ENCODE peak calls at places on chromosomes 1 and 21, in four cellular contexts. Y, F, R and H are unnamed samples.

GRCh38 chr1:232853994-232854532 is 48.8 kb downstream of the MAP10 start:
- DNase-seq in Y (no peak), F (no peak), R (no peak), H (no peak)

GRCh38 chr1:223006794-223007193 is 136.3 kb downstream of the TLR5 start:
- DNase-seq in F (no peak), Y (no peak), R (no peak), H (no peak)

GRCh38 chr1:59609245-59609644 is 205.5 kb upstream of the HOOK1 start:
- DNase-seq in Y (no peak), R (no peak), F (no peak), H (no peak)

GRCh38 chr1:28078680-28079626 is 9.5 kb downstream of the EYA3 start:
- DNase-seq in Y (no peak), R (no peak), F (peak; percentile 80), H (no peak)

GRCh38 chr1:53107570-53108322 is 34.7 kb downstream of the SLC1A7 start:
- DNase-seq in R (no peak), Y (peak; percentile 55), F (peak; percentile 90), H (no peak)

GRCh38 chr1:66395202-66396061 is 138.5 kb upstream of the SGIP1 start:
- DNase-seq in Y (no peak), F (no peak), R (no peak), H (no peak)

GRCh38 chr1:84254703-84255238 is 46.7 kb upstream of the SAMD13 start:
- DNase-seq in Y (no peak), F (no peak), R (no peak), H (no peak)

GRCh38 chr21:46603228-46603627 is 1.7 kb downstream of the S100B start:
- DNase-seq in F (no peak), R (peak; percentile 44), Y (no peak), H (no peak)

GRCh38 chr1:51305371-51305823 is 25.0 kb downstream of the TTC39A start:
- DNase-seq in F (peak; percentile 55), R (no peak), Y (peak; percentile 20), H (no peak)

GRCh38 chr1:12143631-12144155 is 23.1 kb upstream of the TNFRSF1B start:
- DNase-seq in Y (no peak), F (no peak), R (peak; percentile 40), H (no peak)

GRCh38 chr21:28333455-28334108 is 659.1 kb downstream of the LTN1 start:
- DNase-seq in R (no peak), Y (no peak), F (peak; percentile 13), H (no peak)

GRCh38 chr1:186957339-186957738 is 128.6 kb downstream of the PLA2G4A start:
- DNase-seq in R (no peak), Y (no peak), F (no peak), H (no peak)

GRCh38 chr1:223242382-223242955 is 99.4 kb upstream of the TLR5 start:
- DNase-seq in R (no peak), F (no peak), Y (no peak), H (no peak)

GRCh38 chr1:39898648-39899603 is 2.8 kb downstream of the MYCL start:
- DNase-seq in R (peak; percentile 99), Y (peak; percentile 84), F (peak; percentile 82), H (no peak)

GRCh38 chr1:38029081-38029681 is 16.6 kb downstream of the UTP11 start:
- DNase-seq in R (peak; percentile 58), Y (no peak), F (no peak), H (no peak)

GRCh38 chr1:17270891-17271765 is 22.2 kb downstream of the PADI3 start:
- DNase-seq in F (no peak), Y (no peak), R (no peak), H (no peak)

GRCh38 chr1:110155878-110156522 is 5.7 kb downstream of the SLC6A17 start:
- DNase-seq in F (peak; percentile 4), R (peak; percentile 79), Y (no peak), H (no peak)

GRCh38 chr21:42597487-42598158 is 55.8 kb upstream of the PDE9A start:
- DNase-seq in R (no peak), F (no peak), Y (no peak), H (peak; percentile 15)

GRCh38 chr1:92476071-92476607 is 10.6 kb downstream of the GFI1 start:
- DNase-seq in F (no peak), Y (no peak), R (no peak), H (no peak)

GRCh38 chr1:88773540-88774150 is 89.6 kb downstream of the PKN2 start:
- DNase-seq in F (peak; percentile 2), Y (no peak), R (no peak), H (no peak)

GRCh38 chr1:150895618-150896017 is 8.7 kb downstream of the CTXND2 start:
- DNase-seq in Y (peak; percentile 56), R (no peak), F (peak; percentile 13), H (no peak)

GRCh38 chr1:79716481-79716880 is 710.0 kb upstream of the ADGRL4 start:
- DNase-seq in R (no peak), Y (no peak), F (no peak), H (no peak)

GRCh38 chr1:95049935-95050334 is 22.8 kb downstream of the ALG14 start:
- DNase-seq in F (no peak), Y (no peak), R (no peak), H (no peak)

GRCh38 chr21:35924714-35925301 is 135.5 kb downstream of the SETD4 start:
- DNase-seq in Y (no peak), F (no peak), R (peak; percentile 23), H (no peak)

GRCh38 chr1:172727956-172728603 is 69.2 kb downstream of the FASLG start:
- DNase-seq in F (peak; percentile 71), R (peak; percentile 71), Y (no peak), H (no peak)

GRCh38 chr1:46342084-46342656 is 1.6 kb downstream of the NSUN4 start:
- DNase-seq in R (peak; percentile 46), F (no peak), Y (peak; percentile 22), H (peak; percentile 56)

GRCh38 chr1:200880212-200880611 is 7.4 kb downstream of the GPR25 start:
- DNase-seq in Y (no peak), F (no peak), R (no peak), H (peak; percentile 77)

GRCh38 chr1:200874694-200875093 is 1.9 kb downstream of the GPR25 start:
- DNase-seq in R (no peak), Y (no peak), F (no peak), H (no peak)

GRCh38 chr1:200877010-200877409 is 4.2 kb downstream of the GPR25 start:
- DNase-seq in F (no peak), Y (no peak), R (no peak), H (no peak)

GRCh38 chr1:200875416-200875815 is 2.6 kb downstream of the GPR25 start:
- DNase-seq in F (no peak), R (no peak), Y (no peak), H (no peak)

GRCh38 chr1:200877839-200878551 is 5.2 kb downstream of the GPR25 start:
- DNase-seq in F (no peak), Y (no peak), R (no peak), H (peak; percentile 89)
- TF ChIP-seq POLR2AphosphoS2 in F (no peak), Y (no peak), R (no peak), H (no peak)

GRCh38 chr1:81340258-81340657 is 460.5 kb upstream of the ADGRL2 start:
- DNase-seq in Y (no peak), R (no peak), F (no peak), H (no peak)
- TF ChIP-seq POLR2AphosphoS2 in Y (no peak), R (no peak), F (no peak), H (no peak)

DNA sequence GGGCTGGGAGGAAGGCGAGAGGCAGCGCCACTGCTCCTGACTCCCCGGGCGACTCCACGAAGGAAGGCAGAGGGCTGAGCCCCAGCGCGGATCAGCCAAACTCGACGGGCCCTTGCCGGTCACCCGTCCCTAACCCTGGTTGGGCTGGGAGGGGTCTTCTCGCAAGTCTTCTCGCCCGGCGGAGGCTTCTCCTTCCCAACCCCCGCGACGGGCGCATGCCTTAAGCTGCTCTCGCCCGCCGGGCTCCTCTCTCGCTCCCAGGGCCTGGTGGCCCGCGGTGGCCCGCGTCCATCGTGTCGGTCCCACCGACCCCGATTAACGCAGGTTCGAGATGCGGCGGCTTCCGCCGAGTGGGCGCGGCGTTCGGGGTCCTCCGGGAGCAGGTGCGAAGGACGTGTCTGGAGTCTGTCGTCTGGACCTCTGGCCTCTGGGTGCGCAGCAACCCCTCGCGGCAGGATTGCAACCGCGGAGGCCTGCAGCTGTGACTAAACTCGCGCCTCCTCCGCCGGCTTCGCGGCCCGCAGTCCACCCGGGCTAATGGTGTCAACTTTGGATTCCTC is 29.0 kb upstream of the PPM1J start:
- DNase-seq in R (no peak), F (no peak), Y (no peak), H (no peak)
- TF ChIP-seq POLR2AphosphoS2 in R (no peak), F (no peak), Y (no peak), H (no peak)

DNA sequence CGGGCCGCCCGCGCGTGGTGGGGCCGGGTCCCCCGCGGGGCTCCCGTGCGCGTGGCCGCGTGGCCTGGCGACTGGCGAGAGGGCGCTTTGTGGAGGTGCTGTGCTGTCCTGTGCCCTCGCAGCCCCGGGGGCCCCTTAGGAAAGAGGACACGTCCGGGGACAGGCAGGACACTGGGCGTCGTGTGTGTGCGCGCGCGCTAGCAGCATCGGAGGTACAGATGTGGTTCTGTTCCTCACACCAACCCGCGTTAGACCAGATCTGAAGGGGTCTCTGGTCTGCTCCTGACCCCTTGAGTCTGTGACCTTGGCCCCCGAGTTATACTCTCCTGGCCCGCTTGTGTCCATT is 489 bp downstream of the ACTN2 start:
- DNase-seq in R (no peak), Y (no peak), F (no peak), H (no peak)
- TF ChIP-seq POLR2AphosphoS2 in R (no peak), Y (no peak), F (no peak), H (no peak)

GRCh38 chr1:81506691-81507090 is 294.0 kb upstream of the ADGRL2 start:
- DNase-seq in F (no peak), Y (no peak), R (no peak), H (no peak)
- TF ChIP-seq POLR2AphosphoS2 in F (no peak), Y (no peak), R (no peak), H (no peak)

GRCh38 chr1:35876988-35877387 is 6.0 kb upstream of the AGO1 start:
- DNase-seq in Y (no peak), R (peak; percentile 39), F (no peak), H (no peak)
- TF ChIP-seq POLR2AphosphoS2 in Y (no peak), R (no peak), F (no peak), H (no peak)

DNA sequence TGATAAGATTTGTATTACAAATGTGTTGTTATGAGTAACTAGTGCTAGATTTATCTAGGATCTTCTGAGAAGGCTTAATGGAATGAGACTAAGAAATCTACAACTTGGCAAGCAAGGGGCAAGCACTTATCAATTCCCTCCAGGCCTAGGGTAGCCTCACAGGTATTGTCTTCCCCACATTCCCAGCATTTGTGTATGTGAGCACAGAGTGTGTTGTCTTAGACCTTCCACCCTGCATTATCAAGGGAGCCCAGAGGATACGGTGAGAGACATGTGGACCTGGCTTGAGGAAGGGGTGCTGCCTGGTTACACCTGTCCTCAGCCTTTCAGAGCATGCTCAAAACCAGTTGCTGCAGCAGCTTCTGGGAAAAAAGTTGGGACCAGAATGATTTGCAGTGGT is 327.2 kb downstream of the MRPL39 start:
- DNase-seq in Y (no peak), F (no peak), R (no peak), H (no peak)
- TF ChIP-seq POLR2AphosphoS2 in Y (no peak), F (no peak), R (no peak), H (no peak)

GRCh38 chr21:39934895-39935294 is 67.7 kb downstream of the PCP4 start:
- DNase-seq in Y (no peak), F (no peak), R (no peak), H (no peak)
- TF ChIP-seq POLR2AphosphoS2 in Y (no peak), F (no peak), R (no peak), H (no peak)

GRCh38 chr1:174659823-174660222 is 212.1 kb downstream of the GPR52 start:
- DNase-seq in Y (no peak), R (no peak), F (peak; percentile 4), H (no peak)
- TF ChIP-seq POLR2AphosphoS2 in Y (no peak), R (no peak), F (no peak), H (no peak)

GRCh38 chr1:4978660-4979390 is 324.4 kb downstream of the AJAP1 start:
- DNase-seq in Y (no peak), R (no peak), F (no peak), H (no peak)
- TF ChIP-seq POLR2AphosphoS2 in Y (no peak), R (no peak), F (no peak), H (no peak)